ENCODE peak calls at places on chromosomes 7 and 10, in five cellular contexts. H, T, M, L and W are unnamed samples.

GRCh38 chr10:19518632-19519031 is 297.6 kb upstream of the PLXDC2 start:
- DNase-seq in H (no peak), T (no peak), M (no peak), L (peak), W (no peak)

GRCh38 chr10:122344741-122345258 is 29.7 kb upstream of the PLEKHA1 start:
- DNase-seq in H (no peak), T (peak), M (peak), L (no peak), W (no peak)

GRCh38 chr10:103888113-103888841 is 29.7 kb downstream of the STN1 start:
- DNase-seq in H (peak), T (peak), M (peak), L (peak), W (no peak)

GRCh38 chr7:44891372-44891771 is 6.0 kb upstream of the PURB start:
- DNase-seq in H (no peak), T (no peak), M (no peak), L (no peak), W (no peak)

GRCh38 chr10:34996843-34997242 is 93.3 kb downstream of the CUL2 start:
- DNase-seq in H (no peak), T (peak), M (peak), L (no peak), W (no peak)

GRCh38 chr7:94449151-94449725 is 54.5 kb downstream of the COL1A2 start:
- DNase-seq in H (peak), T (peak), M (peak), L (peak), W (no peak)

GRCh38 chr10:48215148-48215982 is 59.1 kb downstream of the FRMPD2 start:
- DNase-seq in H (peak), T (no peak), M (peak), L (peak), W (no peak)

GRCh38 chr10:68362590-68362989 is 29.9 kb upstream of the PBLD start:
- DNase-seq in H (no peak), T (no peak), M (no peak), L (no peak), W (no peak)

GRCh38 chr10:20492447-20492846 is 404.7 kb downstream of the NEBL start:
- DNase-seq in H (no peak), T (no peak), M (no peak), L (no peak), W (no peak)

GRCh38 chr7:30649717-30650116 is 32.5 kb downstream of the CRHR2 start:
- DNase-seq in H (no peak), T (no peak), M (no peak), L (no peak), W (no peak)

GRCh38 chr7:44216521-44217030 is 15.8 kb downstream of the YKT6 start:
- DNase-seq in H (no peak), T (no peak), M (no peak), L (no peak), W (no peak)

GRCh38 chr7:139023076-139023475 is 12.8 kb downstream of the ZC3HAV1L start:
- DNase-seq in H (no peak), T (no peak), M (peak), L (no peak), W (no peak)

GRCh38 chr10:126500185-126500584 is 111.9 kb upstream of the ADAM12 start:
- DNase-seq in H (no peak), T (no peak), M (no peak), L (no peak), W (no peak)

GRCh38 chr7:5500056-5500776 is 76.6 kb upstream of the TNRC18 start:
- DNase-seq in H (no peak), T (no peak), M (no peak), L (peak), W (no peak)

GRCh38 chr7:10977113-10977512 is 3.4 kb downstream of the PHF14 start:
- DNase-seq in H (no peak), T (no peak), M (no peak), L (no peak), W (no peak)

GRCh38 chr7:46387646-46388045 is 466.6 kb upstream of the IGFBP3 start:
- DNase-seq in H (no peak), T (no peak), M (peak), L (peak), W (no peak)

GRCh38 chr10:104391150-104391968 is 37.7 kb downstream of the CFAP58 start:
- DNase-seq in H (no peak), T (no peak), M (no peak), L (peak), W (no peak)

GRCh38 chr10:116542007-116542677 is 3.6 kb upstream of the PNLIP start:
- DNase-seq in H (no peak), T (no peak), M (no peak), L (no peak), W (no peak)